ENCODE peak calls at places on chromosomes 6 and 20, in ten cellular contexts. G is PC-3; X is pancreas; I is neural crest cell; C is HCT116; N is WTC11; D is CD8-positive, alpha-beta T cell; Q is foreskin fibroblast; S is RWPE1; K is type B pancreatic cell. T is an unnamed sample.

GRCh38 chr20:21125072-21125848 is 622 bp upstream of the KIZ start:
- DNase-seq in G (peak), X (peak), I (peak), C (peak), N (peak), D (no peak), Q (peak), S (no peak), K (no peak), T (no peak)

GRCh38 chr6:75285156-75285639 is 606 bp upstream of the TMEM30A start:
- DNase-seq in G (no peak), X (no peak), I (no peak), C (no peak), N (no peak), D (no peak), Q (no peak), S (no peak), K (no peak), T (no peak)

GRCh38 chr20:48189177-48189576 is 403.9 kb upstream of the SULF2 start:
- DNase-seq in G (peak), X (no peak), I (no peak), C (peak), N (peak), D (no peak), Q (no peak), S (peak), K (no peak), T (no peak)

GRCh38 chr6:109451376-109451775 is 4.2 kb downstream of the MICAL1 start:
- DNase-seq in G (no peak), X (no peak), I (no peak), C (no peak), N (no peak), D (no peak), Q (no peak), S (no peak), K (no peak), T (peak)

GRCh38 chr6:139361211-139361610 is 13.2 kb downstream of the CITED2 start:
- DNase-seq in G (no peak), X (no peak), I (no peak), C (no peak), N (no peak), D (no peak), Q (no peak), S (no peak), K (no peak), T (no peak)

GRCh38 chr6:159077123-159077522 is 32.3 kb upstream of the TAGAP start:
- DNase-seq in G (no peak), X (no peak), I (no peak), C (no peak), N (no peak), D (peak), Q (no peak), S (no peak), K (peak), T (peak)

GRCh38 chr6:36853325-36853724 is 14.1 kb upstream of the CPNE5 start:
- DNase-seq in G (peak), X (no peak), I (no peak), C (no peak), N (no peak), D (no peak), Q (peak), S (peak), K (no peak), T (no peak)

GRCh38 chr6:73131706-73132105 is 93.6 kb downstream of the KHDC1L start:
- DNase-seq in G (peak), X (no peak), I (no peak), C (no peak), N (no peak), D (no peak), Q (no peak), S (peak), K (no peak), T (no peak)

GRCh38 chr6:170282512-170283158 is 8.2 kb downstream of the DLL1 start:
- DNase-seq in G (no peak), X (no peak), I (no peak), C (no peak), N (no peak), D (no peak), Q (no peak), S (no peak), K (no peak), T (peak)

GRCh38 chr6:155687645-155688044 is 232.0 kb upstream of the NOX3 start:
- DNase-seq in G (no peak), X (no peak), I (no peak), C (no peak), N (no peak), D (no peak), Q (no peak), S (no peak), K (no peak), T (no peak)

GRCh38 chr20:54350415-54350814 is 125.0 kb upstream of the DOK5 start:
- DNase-seq in G (no peak), X (no peak), I (no peak), C (no peak), N (no peak), D (no peak), Q (peak), S (no peak), K (no peak), T (no peak)

GRCh38 chr6:65191412-65191811 is 515.6 kb downstream of the EYS start:
- DNase-seq in G (no peak), X (no peak), I (no peak), C (no peak), N (no peak), D (no peak), Q (no peak), S (no peak), K (no peak), T (no peak)

GRCh38 chr6:142833054-142833453 is 111.9 kb downstream of the HIVEP2 start:
- DNase-seq in G (peak), X (no peak), I (no peak), C (no peak), N (no peak), D (no peak), Q (peak), S (peak), K (no peak), T (no peak)

GRCh38 chr20:62303327-62304226 is 780 bp downstream of the ADRM1 start:
- DNase-seq in G (peak), X (no peak), I (peak), C (no peak), N (no peak), D (no peak), Q (peak), S (no peak), K (no peak), T (no peak)

GRCh38 chr6:84151669-84152068 is 75.8 kb downstream of the CEP162 start:
- DNase-seq in G (no peak), X (no peak), I (no peak), C (no peak), N (no peak), D (no peak), Q (no peak), S (no peak), K (no peak), T (no peak)

GRCh38 chr6:39195792-39196385 is 33.4 kb downstream of the KCNK5 start:
- DNase-seq in G (no peak), X (no peak), I (no peak), C (no peak), N (no peak), D (no peak), Q (no peak), S (no peak), K (no peak), T (no peak)
- TF ChIP-seq CTCF in G (no peak), X (no peak), I (no peak), C (no peak), N (no peak), D (no peak), Q (no peak), S (no peak), K (no peak), T (no peak)

GRCh38 chr6:132832891-132833290 is 18.5 kb downstream of the RPS12 start:
- DNase-seq in G (no peak), X (no peak), I (no peak), C (no peak), N (no peak), D (no peak), Q (no peak), S (no peak), K (no peak), T (no peak)

GRCh38 chr6:132830236-132830799 is 15.9 kb downstream of the RPS12 start:
- DNase-seq in G (peak), X (no peak), I (no peak), C (no peak), N (no peak), D (no peak), Q (no peak), S (no peak), K (no peak), T (no peak)
- TF ChIP-seq CTCF in G (peak), X (no peak), I (peak), C (peak), N (no peak), D (no peak), Q (peak), S (peak), K (peak), T (peak)

GRCh38 chr6:41694815-41695536 is 40.4 kb downstream of the TFEB start:
- DNase-seq in G (peak), X (no peak), I (no peak), C (no peak), N (no peak), D (no peak), Q (peak), S (no peak), K (no peak), T (no peak)
- TF ChIP-seq CTCF in G (no peak), X (no peak), I (no peak), C (no peak), N (no peak), D (no peak), Q (no peak), S (no peak), K (no peak), T (no peak)

DNA sequence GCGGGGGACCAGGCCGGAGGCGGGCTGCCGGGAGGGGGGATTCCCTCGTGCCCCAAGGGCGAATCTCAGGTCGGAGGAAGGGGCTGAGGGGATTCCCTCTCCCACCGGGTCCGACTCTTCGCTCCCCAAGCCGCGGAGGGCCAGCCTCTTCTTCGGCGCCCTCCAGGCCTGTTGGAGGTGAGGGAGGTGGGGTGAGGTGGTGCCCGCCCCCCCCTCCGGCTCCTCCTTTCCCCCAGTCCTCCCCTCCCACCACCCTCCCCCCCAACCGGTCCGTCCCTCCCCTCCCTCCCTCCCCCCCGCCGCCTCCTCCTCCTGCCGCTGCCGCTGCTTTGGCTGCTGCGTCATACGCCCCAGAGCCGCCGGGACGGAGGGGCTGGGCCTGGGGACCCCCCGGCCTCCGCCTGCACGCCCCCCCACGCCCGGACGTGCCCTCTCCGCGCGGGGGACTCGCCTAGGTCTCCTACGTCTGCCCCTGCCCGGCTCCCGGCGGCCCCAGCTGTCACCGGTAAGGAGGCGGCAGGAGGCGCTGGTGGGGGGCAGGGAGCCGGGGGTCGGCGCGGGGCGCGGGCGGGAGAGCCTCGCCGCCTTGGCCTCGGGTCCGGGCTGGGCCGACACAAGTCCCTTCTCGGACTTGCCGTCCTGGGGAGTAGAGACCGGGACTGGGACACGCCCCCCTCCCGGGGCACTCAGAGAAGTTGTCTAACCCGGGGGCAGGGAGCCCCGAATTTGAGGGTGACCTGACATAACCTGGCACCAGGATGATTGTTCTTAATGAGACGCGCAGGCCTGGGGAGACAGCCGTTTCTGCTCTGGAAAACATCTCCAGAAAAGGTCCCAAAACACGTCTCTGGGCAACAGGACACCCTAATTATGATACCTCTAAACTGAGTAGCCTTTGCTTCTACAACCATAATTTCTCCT is at the start of gene PHF1:
- DNase-seq in G (no peak), X (no peak), I (peak), C (peak), N (peak), D (peak), Q (peak), S (peak), K (no peak), T (peak)
- TF ChIP-seq CTCF in G (no peak), X (no peak), I (no peak), C (no peak), N (no peak), D (no peak), Q (no peak), S (no peak), K (no peak), T (no peak)

T was measured in osteocyte.